ENCODE peak calls at places on chromosome 7, in eight cellular contexts. Y is T-cell; K is iris pigment epithelial cell; G is globus pallidus; Q is GM12891; B is NCI-H524; S is fibroblast of villous mesenchyme; F is CD8-positive, alpha-beta memory T cell. I is an unnamed sample.

GRCh38 chr7:142319970-142320369 is 62.1 kb upstream of the PRSS58 start:
- DNase-seq in F (peak; percentile 8), Q (no peak), B (no peak), Y (no peak), S (no peak), K (no peak), G (no peak), I (peak; percentile 50)

GRCh38 chr7:77266162-77266807 is 66.7 kb upstream of the FGL2 start:
- DNase-seq in Q (peak; percentile 25), F (no peak), K (peak; percentile 37), S (no peak), B (no peak), Y (no peak), G (no peak), I (no peak)

GRCh38 chr7:14606101-14606500 is 296.4 kb downstream of the DGKB start:
- DNase-seq in G (no peak), S (no peak), Y (no peak), Q (no peak), F (no peak), B (no peak), K (peak; percentile 18), I (no peak)

GRCh38 chr7:39741942-39742623 is 118.7 kb downstream of the RALA start:
- DNase-seq in Y (peak; percentile 28), Q (no peak), B (no peak), S (peak; percentile 70), G (no peak), F (peak; percentile 12), K (peak; percentile 38), I (peak; percentile 35)

GRCh38 chr7:76330245-76330644 is 27.8 kb downstream of the HSPB1 start:
- DNase-seq in Q (no peak), S (peak; percentile 40), Y (no peak), F (no peak), B (no peak), K (no peak), G (no peak), I (no peak)

GRCh38 chr7:72467237-72467636 is 55.1 kb upstream of the CALN1 start:
- DNase-seq in Q (no peak), S (no peak), B (no peak), K (no peak), G (no peak), Y (no peak), F (no peak), I (no peak)

GRCh38 chr7:123608991-123609882 is 7.6 kb downstream of the ASB15 start:
- DNase-seq in Y (no peak), S (no peak), K (no peak), F (no peak), G (no peak), Q (no peak), B (no peak), I (no peak)

GRCh38 chr7:38169862-38170261 is 8.2 kb upstream of the STARD3NL start:
- DNase-seq in K (peak; percentile 65), S (peak; percentile 64), B (no peak), Q (no peak), F (no peak), Y (no peak), G (no peak), I (no peak)

GRCh38 chr7:24652551-24652950 is 79.3 kb downstream of the PALS2 start:
- DNase-seq in G (peak; percentile 15), B (no peak), K (no peak), Q (no peak), F (no peak), Y (no peak), S (no peak), I (no peak)

GRCh38 chr7:304574-305409 is 14.8 kb downstream of the FOXL3 start:
- DNase-seq in Q (no peak), S (no peak), G (no peak), Y (no peak), K (no peak), F (no peak), B (no peak), I (no peak)

GRCh38 chr7:4837814-4838625 is 23.8 kb downstream of the PAPOLB start:
- DNase-seq in Q (no peak), B (no peak), F (no peak), S (no peak), G (no peak), K (no peak), Y (no peak), I (no peak)

GRCh38 chr7:68321076-68321639 is 1277.1 kb upstream of the AUTS2 start:
- DNase-seq in F (no peak), S (no peak), B (peak; percentile 96), K (no peak), G (peak; percentile 7), Y (no peak), Q (no peak), I (no peak)

GRCh38 chr7:95267754-95268153 is 56.6 kb downstream of the PON1 start:
- DNase-seq in Y (no peak), B (no peak), Q (no peak), F (no peak), K (no peak), G (no peak), S (no peak), I (no peak)

GRCh38 chr7:55362927-55363326 is 2.2 kb upstream of the LANCL2 start:
- DNase-seq in Y (no peak), F (no peak), G (no peak), Q (no peak), B (no peak), S (no peak), K (no peak), I (no peak)

I was measured in naive thymus-derived CD4-positive, alpha-beta T cell.